ENCODE peak calls at places on chromosome 10, in ten cellular contexts. W, Q, O, I, S, G, U, Z, P and R are unnamed samples.

GRCh38 chr10:100192350-100192749 is 6.5 kb upstream of the ERLIN1 start:
- DNase-seq in W (no peak), Q (no peak), O (no peak), I (no peak), S (no peak), G (no peak), U (no peak), Z (no peak), P (no peak), R (no peak)

GRCh38 chr10:29102233-29102632 is 186.6 kb upstream of the LYZL1 start:
- DNase-seq in W (no peak), Q (no peak), O (no peak), I (peak; percentile 61), S (no peak), G (no peak), U (no peak), Z (no peak), P (no peak), R (no peak)

GRCh38 chr10:19819419-19820033 is 3.3 kb downstream of the PLXDC2 start:
- DNase-seq in W (peak; percentile 22), Q (no peak), O (no peak), I (peak; percentile 62), S (no peak), G (peak; percentile 13), U (peak; percentile 30), Z (no peak), P (peak; percentile 51), R (no peak)

GRCh38 chr10:95758351-95759025 is 2.5 kb downstream of the ENTPD1 start:
- DNase-seq in W (no peak), Q (peak; percentile 45), O (no peak), I (no peak), S (no peak), G (no peak), U (peak; percentile 48), Z (no peak), P (no peak), R (no peak)

GRCh38 chr10:15609291-15609690 is 110.4 kb downstream of the ITGA8 start:
- DNase-seq in W (no peak), Q (no peak), O (no peak), I (no peak), S (no peak), G (no peak), U (no peak), Z (no peak), P (peak; percentile 40), R (no peak)

GRCh38 chr10:86730227-86730626 is 26.2 kb upstream of the BMPR1A start:
- DNase-seq in W (no peak), Q (no peak), O (peak; percentile 74), I (peak; percentile 9), S (no peak), G (no peak), U (no peak), Z (no peak), P (no peak), R (no peak)

GRCh38 chr10:6136215-6137201 is 47.7 kb downstream of the RBM17 start:
- DNase-seq in W (peak; percentile 43), Q (no peak), O (peak; percentile 49), I (no peak), S (no peak), G (no peak), U (peak; percentile 76), Z (peak; percentile 43), P (peak; percentile 84), R (no peak)

GRCh38 chr10:24456319-24456718 is 247.4 kb downstream of the KIAA1217 start:
- DNase-seq in W (peak; percentile 51), Q (no peak), O (no peak), I (peak; percentile 57), S (no peak), G (no peak), U (no peak), Z (peak; percentile 84), P (peak; percentile 86), R (no peak)

GRCh38 chr10:88163572-88163971 is 300.1 kb downstream of the PTEN start:
- DNase-seq in W (no peak), Q (no peak), O (no peak), I (no peak), S (no peak), G (no peak), U (no peak), Z (no peak), P (no peak), R (no peak)

GRCh38 chr10:98267894-98268693 is at the start of gene LOXL4:
- DNase-seq in W (no peak), Q (peak; percentile 41), O (peak; percentile 72), I (no peak), S (no peak), G (no peak), U (peak; percentile 72), Z (no peak), P (peak; percentile 66), R (peak; percentile 20)

GRCh38 chr10:45100429-45100828 is 99.7 kb downstream of the ZNF22 start:
- DNase-seq in W (no peak), Q (no peak), O (no peak), I (no peak), S (no peak), G (no peak), U (no peak), Z (no peak), P (no peak), R (no peak)

GRCh38 chr10:71266147-71266917 is 52.7 kb upstream of the SLC29A3 start:
- DNase-seq in W (peak; percentile 97), Q (no peak), O (no peak), I (no peak), S (no peak), G (no peak), U (no peak), Z (peak; percentile 92), P (peak; percentile 79), R (no peak)

GRCh38 chr10:4130685-4131084 is 345.7 kb upstream of the KLF6 start:
- DNase-seq in W (no peak), Q (no peak), O (no peak), I (no peak), S (no peak), G (no peak), U (no peak), Z (no peak), P (no peak), R (no peak)

GRCh38 chr10:49144021-49144720 is 10.3 kb upstream of the FAM170B start:
- DNase-seq in W (no peak), Q (no peak), O (no peak), I (no peak), S (no peak), G (no peak), U (no peak), Z (no peak), P (peak; percentile 57), R (no peak)

GRCh38 chr10:43863859-43864591 is 215.3 kb upstream of the ZNF32 start:
- DNase-seq in W (peak; percentile 51), Q (no peak), O (peak; percentile 53), I (no peak), S (no peak), G (no peak), U (no peak), Z (peak; percentile 62), P (peak; percentile 79), R (no peak)

GRCh38 chr10:71252195-71252594 is 39.8 kb downstream of the UNC5B start:
- DNase-seq in W (no peak), Q (no peak), O (no peak), I (no peak), S (no peak), G (no peak), U (no peak), Z (no peak), P (no peak), R (no peak)

GRCh38 chr10:77531441-77532001 is 106.1 kb downstream of the KCNMA1 start:
- DNase-seq in W (peak; percentile 42), Q (no peak), O (no peak), I (peak; percentile 34), S (no peak), G (no peak), U (no peak), Z (peak; percentile 57), P (peak; percentile 90), R (no peak)

GRCh38 chr10:110794808-110795207 is 76.9 kb upstream of the PDCD4 start:
- DNase-seq in W (no peak), Q (no peak), O (no peak), I (peak; percentile 84), S (no peak), G (peak; percentile 19), U (no peak), Z (no peak), P (no peak), R (no peak)

GRCh38 chr10:103493911-103494877 is 689 bp downstream of the NEURL1 start:
- DNase-seq in W (no peak), Q (no peak), O (no peak), I (no peak), S (no peak), G (no peak), U (peak; percentile 63), Z (no peak), P (no peak), R (peak; percentile 10)

GRCh38 chr10:72783290-72783689 is 91.3 kb downstream of the MCU start:
- DNase-seq in W (no peak), Q (no peak), O (no peak), I (no peak), S (no peak), G (no peak), U (no peak), Z (no peak), P (no peak), R (no peak)

GRCh38 chr10:109411897-109412296 is 511.4 kb downstream of the XPNPEP1 start:
- DNase-seq in W (no peak), Q (no peak), O (no peak), I (no peak), S (no peak), G (no peak), U (no peak), Z (no peak), P (no peak), R (no peak)

GRCh38 chr10:90148121-90148855 is 446.9 kb downstream of the KIF20B start:
- DNase-seq in W (peak; percentile 49), Q (no peak), O (no peak), I (no peak), S (no peak), G (no peak), U (no peak), Z (no peak), P (no peak), R (no peak)

GRCh38 chr10:29204119-29204518 is 84.8 kb upstream of the LYZL1 start:
- DNase-seq in W (no peak), Q (no peak), O (no peak), I (no peak), S (no peak), G (no peak), U (no peak), Z (no peak), P (no peak), R (no peak)

GRCh38 chr10:30079423-30079822 is 20.0 kb upstream of the JCAD start:
- DNase-seq in W (no peak), Q (no peak), O (no peak), I (no peak), S (no peak), G (no peak), U (no peak), Z (no peak), P (no peak), R (no peak)

GRCh38 chr10:47047577-47048532 is 136.6 kb downstream of the PTPN20 start:
- DNase-seq in W (peak; percentile 56), Q (peak; percentile 49), O (peak; percentile 91), I (peak; percentile 26), S (peak; percentile 74), G (peak; percentile 82), U (peak; percentile 64), Z (peak; percentile 28), P (peak; percentile 75), R (peak; percentile 50)

GRCh38 chr10:71582019-71582418 is 137.6 kb downstream of the C10orf105 start:
- DNase-seq in W (no peak), Q (no peak), O (no peak), I (peak; percentile 3), S (no peak), G (peak; percentile 45), U (no peak), Z (no peak), P (peak; percentile 34), R (no peak)

GRCh38 chr10:110436554-110437350 is 61.0 kb upstream of the DUSP5 start:
- DNase-seq in W (no peak), Q (no peak), O (no peak), I (no peak), S (no peak), G (no peak), U (no peak), Z (no peak), P (no peak), R (no peak)

GRCh38 chr10:62047960-62048383 is 146.5 kb downstream of the ARID5B start:
- DNase-seq in W (no peak), Q (no peak), O (no peak), I (no peak), S (no peak), G (no peak), U (no peak), Z (no peak), P (no peak), R (no peak)